ENCODE peak calls at places on chromosomes 3 and 15, in six cellular contexts. B is ovary, T is testis, P is A549, L is tibial nerve, M is suprapubic skin. I is an unnamed sample.

GRCh38 chr3:110576962-110577361 is 494.7 kb upstream of the NECTIN3 start:
- DNase-seq in B (no peak), T (no peak), P (peak), L (no peak), M (no peak), I (no peak)

GRCh38 chr3:106913111-106913698 is 464.0 kb upstream of the CCDC54 start:
- DNase-seq in B (no peak), T (peak), P (no peak), L (no peak), M (no peak), I (no peak)

GRCh38 chr15:42549052-42549491 is 434 bp downstream of the HAUS2 start:
- DNase-seq in B (no peak), T (peak), P (peak), L (peak), M (no peak), I (no peak)

GRCh38 chr15:64845183-64845611 is 3.5 kb downstream of the PLEKHO2 start:
- DNase-seq in B (peak), T (peak), P (no peak), L (peak), M (no peak), I (no peak)

GRCh38 chr3:95521396-95521795 is 1293.0 kb upstream of the EPHA6 start:
- DNase-seq in B (no peak), T (no peak), P (no peak), L (no peak), M (no peak), I (no peak)

GRCh38 chr3:173214576-173214975 is 73.5 kb upstream of the SPATA16 start:
- DNase-seq in B (no peak), T (no peak), P (no peak), L (no peak), M (no peak), I (no peak)

GRCh38 chr3:42071720-42072582 is 19.2 kb upstream of the TRAK1 start:
- DNase-seq in B (peak), T (peak), P (peak), L (peak), M (peak), I (no peak)

GRCh38 chr15:34657469-34658127 is 74.1 kb upstream of the GOLGA8B start:
- DNase-seq in B (no peak), T (no peak), P (no peak), L (no peak), M (no peak), I (no peak)

GRCh38 chr3:46881819-46882376 is 4.4 kb downstream of the PTH1R start:
- DNase-seq in B (peak), T (no peak), P (no peak), L (no peak), M (no peak), I (no peak)

GRCh38 chr15:80174017-80174746 is 21.4 kb downstream of the FAH start:
- DNase-seq in B (no peak), T (peak), P (no peak), L (no peak), M (no peak), I (no peak)

GRCh38 chr15:80474751-80475295 is 70.6 kb downstream of the ARNT2 start:
- DNase-seq in B (no peak), T (no peak), P (no peak), L (no peak), M (no peak), I (no peak)

GRCh38 chr3:76369170-76369569 is 583.8 kb upstream of the ZNF717 start:
- DNase-seq in B (no peak), T (no peak), P (no peak), L (no peak), M (no peak), I (no peak)
- TF ChIP-seq CTCF in B (no peak), T (no peak), P (no peak), L (no peak), M (no peak), I (no peak)

DNA sequence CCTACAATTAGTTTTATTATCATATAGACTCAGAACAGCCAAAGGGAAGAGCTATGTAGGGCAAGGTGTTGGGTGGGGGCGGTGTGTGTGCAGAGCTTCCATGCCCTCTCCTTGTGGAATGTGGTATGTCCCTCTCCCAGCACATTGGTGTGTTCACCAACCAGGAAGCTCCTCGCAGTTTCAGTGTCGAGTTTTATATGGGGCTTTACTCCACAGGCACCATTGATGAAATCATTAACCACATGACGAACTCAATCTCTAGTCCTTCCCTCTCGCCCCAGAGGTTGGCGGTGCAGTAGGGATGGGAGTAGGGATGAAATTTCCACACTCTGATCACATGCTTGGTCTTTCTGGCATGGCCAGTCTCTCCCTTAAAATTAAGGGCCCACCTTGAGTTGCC is 13.6 kb upstream of the SRP14 start:
- DNase-seq in B (no peak), T (no peak), P (no peak), L (no peak), M (no peak), I (no peak)
- H3K27ac ChIP-seq in B (no peak), T (no peak), P (no peak), L (no peak), M (no peak), I (no peak)

GRCh38 chr3:170908235-170909116 is at the start of gene EIF5A2:
- DNase-seq in B (peak), T (peak), P (peak), L (peak), M (peak), I (peak)
- TF ChIP-seq POLR2A in B (peak), T (no peak), P (peak), L (peak), M (no peak), I (no peak)

DNA sequence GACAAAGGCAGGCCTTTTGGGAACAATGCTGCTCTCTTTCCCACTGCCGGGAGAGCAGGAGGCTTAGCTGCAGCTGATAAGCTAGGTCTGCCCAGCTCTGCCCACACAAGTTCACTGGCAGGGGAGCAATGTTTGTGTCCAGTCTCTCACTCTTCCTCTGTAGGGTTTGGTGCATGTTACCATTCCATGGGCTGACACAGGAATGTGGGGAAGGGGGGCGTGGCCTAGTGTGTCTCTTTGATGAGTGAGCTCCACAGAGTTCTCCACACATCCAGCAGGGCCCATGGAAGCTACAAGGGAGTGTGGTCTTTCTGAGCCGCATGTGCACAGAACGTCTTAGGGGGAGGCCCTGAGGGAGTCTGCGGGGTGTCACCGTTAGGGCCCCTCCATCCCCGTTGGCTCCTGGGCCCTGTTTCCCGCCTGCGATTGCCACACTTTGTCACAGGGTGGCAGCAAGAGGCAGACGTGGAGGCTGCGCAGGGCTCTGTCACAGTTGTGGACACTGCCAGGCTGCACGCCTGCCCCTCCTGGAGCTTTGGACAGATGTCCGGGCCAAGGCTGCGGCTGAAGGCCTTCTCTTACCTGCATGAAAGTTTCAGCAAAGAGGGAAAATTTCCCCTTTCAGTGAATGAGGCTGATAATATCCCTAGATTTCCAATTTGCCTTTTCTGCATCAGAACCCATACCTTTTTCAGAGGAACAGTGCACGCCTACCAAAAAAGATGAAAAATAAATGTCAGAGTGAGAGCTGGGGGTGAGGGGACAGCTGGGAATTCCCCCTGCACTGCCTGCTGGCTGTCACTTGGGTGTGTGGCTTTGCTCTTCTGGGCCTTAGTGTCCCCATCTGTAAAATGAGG is 24.3 kb downstream of the CACNA2D3 start:
- DNase-seq in B (peak), T (peak), P (peak), L (peak), M (no peak), I (no peak)
- TF ChIP-seq CTCF in B (peak), T (peak), P (peak), L (peak), M (no peak), I (peak)

GRCh38 chr3:197956626-197956988 is 3.4 kb upstream of the LMLN start:
- DNase-seq in B (no peak), T (no peak), P (no peak), L (no peak), M (no peak), I (no peak)
- H3K27ac ChIP-seq in B (no peak), T (no peak), P (no peak), L (no peak), M (peak), I (peak)

GRCh38 chr3:55167586-55168317 is 239.9 kb upstream of the LRTM1 start:
- DNase-seq in B (no peak), T (no peak), P (no peak), L (no peak), M (no peak), I (peak)
- TF ChIP-seq POLR2A in B (no peak), T (no peak), P (no peak), L (no peak), M (no peak), I (no peak)

GRCh38 chr3:144197582-144197981 is 226.0 kb downstream of the DIPK2A start:
- DNase-seq in B (no peak), T (no peak), P (no peak), L (no peak), M (no peak), I (no peak)
- TF ChIP-seq CTCF in B (no peak), T (no peak), P (no peak), L (no peak), M (no peak), I (no peak)

GRCh38 chr3:157175678-157176077 is 15.7 kb upstream of the CCNL1 start:
- DNase-seq in B (peak), T (peak), P (peak), L (no peak), M (no peak), I (no peak)

GRCh38 chr3:157174265-157174615 is 14.3 kb upstream of the CCNL1 start:
- DNase-seq in B (peak), T (peak), P (peak), L (no peak), M (no peak), I (no peak)

GRCh38 chr3:157174616-157175498 is 14.9 kb upstream of the CCNL1 start:
- DNase-seq in B (peak), T (peak), P (peak), L (peak), M (peak), I (peak)

GRCh38 chr3:157179365-157179803 is 19.4 kb upstream of the CCNL1 start:
- DNase-seq in B (no peak), T (no peak), P (no peak), L (no peak), M (no peak), I (no peak)

DNA sequence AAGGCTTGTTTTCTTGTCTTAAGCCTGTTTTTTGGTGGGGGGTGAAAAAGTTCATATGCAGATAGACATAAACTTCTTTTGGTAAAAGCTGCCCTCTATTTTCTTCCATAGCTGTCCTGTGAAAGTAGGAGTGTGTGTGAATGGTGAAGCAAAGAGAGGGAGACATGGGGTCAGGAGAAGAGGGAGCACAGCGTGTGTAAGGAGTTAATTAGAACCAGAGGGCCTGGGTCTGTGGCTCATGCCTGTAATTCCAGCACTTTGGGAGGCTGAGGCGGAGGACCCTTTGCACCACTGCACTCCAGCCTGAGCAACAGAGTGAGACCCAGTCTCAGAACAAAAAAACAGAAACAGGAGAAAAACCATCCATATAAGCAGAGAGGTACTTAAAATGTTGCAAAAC is 16.2 kb upstream of the CCNL1 start:
- DNase-seq in B (peak), T (no peak), P (no peak), L (no peak), M (no peak), I (no peak)
- H3K27ac ChIP-seq in B (peak), T (peak), P (peak), L (peak), M (peak), I (peak)

GRCh38 chr15:74869726-74870407 is 3.3 kb downstream of the SCAMP2 start:
- DNase-seq in B (no peak), T (peak), P (no peak), L (peak), M (peak), I (peak)
- TF ChIP-seq POLR2A in B (no peak), T (no peak), P (no peak), L (no peak), M (no peak), I (no peak)

I was measured in esophagus muscularis mucosa.